ENCODE peak calls at places on chromosome 14, in seven cellular contexts. W is H9, Z is mesendoderm, K is IMR-90, J is neuronal stem cell, E is trophoblast cell, G is H1. T is an unnamed sample.
A peak's percentile ranks its signal among the peaks of the same experiment; 100 is the strongest.

GRCh38 chr14:32012062-32012461 is 65.0 kb upstream of the ARHGAP5 start:
- DNase-seq in W (no peak), Z (no peak), K (no peak), J (no peak), E (no peak), G (no peak), T (no peak)

GRCh38 chr14:96038920-96039632 is at the start of gene C14orf132:
- DNase-seq in W (peak; percentile 70), Z (peak; percentile 66), K (peak; percentile 48), J (no peak), E (peak; percentile 15), G (peak; percentile 80), T (peak; percentile 68)

GRCh38 chr14:100539319-100539645 is 47.9 kb downstream of the BEGAIN start:
- DNase-seq in W (no peak), Z (no peak), K (no peak), J (no peak), E (no peak), G (no peak), T (no peak)

GRCh38 chr14:105019861-105020814 is 745 bp downstream of the CDCA4 start:
- DNase-seq in W (no peak), Z (peak; percentile 60), K (peak; percentile 49), J (peak; percentile 33), E (peak; percentile 22), G (peak; percentile 59), T (peak; percentile 82)

GRCh38 chr14:104003616-104004015 is 61.3 kb upstream of the RD3L start:
- DNase-seq in W (no peak), Z (no peak), K (no peak), J (no peak), E (no peak), G (no peak), T (no peak)

GRCh38 chr14:94897092-94897491 is 127.2 kb upstream of the GSC start:
- DNase-seq in W (no peak), Z (no peak), K (no peak), J (no peak), E (no peak), G (no peak), T (no peak)

GRCh38 chr14:104118006-104118844 is 20.2 kb upstream of the KIF26A start:
- DNase-seq in W (peak; percentile 31), Z (no peak), K (no peak), J (no peak), E (no peak), G (peak; percentile 53), T (no peak)

GRCh38 chr14:85454183-85454813 is 75.6 kb upstream of the FLRT2 start:
- DNase-seq in W (no peak), Z (no peak), K (no peak), J (no peak), E (no peak), G (no peak), T (no peak)

GRCh38 chr14:85129907-85130306 is 400.0 kb upstream of the FLRT2 start:
- DNase-seq in W (no peak), Z (no peak), K (no peak), J (no peak), E (no peak), G (no peak), T (no peak)

GRCh38 chr14:20969336-20969735 is 14.0 kb downstream of the RNASE2 start:
- DNase-seq in W (no peak), Z (no peak), K (no peak), J (no peak), E (no peak), G (no peak), T (no peak)

GRCh38 chr14:92651793-92652382 is 96.5 kb downstream of the LGMN start:
- DNase-seq in W (no peak), Z (no peak), K (no peak), J (no peak), E (no peak), G (no peak), T (no peak)
- H3K4me1 ChIP-seq in W (no peaks in the 10 kb centered on the region), Z (no peaks in the 10 kb centered on the region), K (peaks cover 30% of the 10 kb centered on the region), J (peaks cover 5% of the 10 kb centered on the region), E (peaks cover 6% of the 10 kb centered on the region), G (no peaks in the 10 kb centered on the region), T (peaks cover 11% of the 10 kb centered on the region)

GRCh38 chr14:61505815-61506809 is 184.7 kb downstream of the PRKCH start:
- DNase-seq in W (peak; percentile 44), Z (peak; percentile 77), K (peak; percentile 71), J (no peak), E (peak; percentile 70), G (no peak), T (peak; percentile 92)
- H3K23ac ChIP-seq in W (no peak overlapping the region), Z (no peak overlapping the region), K (no peak overlapping the region), J (no peak overlapping the region), E (no peak overlapping the region), G (no peak overlapping the region), T (no peak overlapping the region)

DNA sequence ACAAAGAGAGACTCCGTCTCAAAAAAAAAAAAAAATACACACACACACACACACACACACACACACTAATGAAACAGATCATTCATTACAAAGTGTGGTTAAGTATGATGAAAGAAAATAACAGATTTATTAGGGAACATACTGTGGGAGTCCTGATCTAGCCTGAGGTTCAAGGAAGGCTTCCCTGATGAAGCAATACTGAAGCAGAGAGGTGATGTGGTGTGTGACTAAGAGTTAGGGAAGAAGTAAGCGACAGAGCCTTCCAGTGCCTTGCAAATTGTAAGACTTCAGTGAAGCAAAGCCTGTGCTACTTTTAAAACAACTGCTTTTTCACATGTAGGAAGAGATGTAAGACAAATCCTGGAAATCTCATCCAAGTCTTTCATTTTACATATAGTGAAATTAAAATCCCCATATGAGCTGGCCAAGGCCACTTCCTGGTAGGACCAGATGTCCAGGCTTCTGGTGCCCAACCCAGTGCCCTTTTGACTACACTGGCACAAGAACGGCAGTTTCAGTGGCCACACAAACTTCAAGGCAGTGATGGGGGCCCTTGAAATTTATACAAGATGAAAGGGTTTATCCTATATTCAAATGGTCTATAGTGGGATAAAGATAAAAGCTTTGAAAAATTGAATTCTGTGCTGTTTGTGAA is 86.2 kb downstream of the STON2 start:
- DNase-seq in W (no peak), Z (no peak), K (no peak), J (no peak), E (no peak), G (no peak), T (no peak)
- H3K4me1 ChIP-seq in W (peaks cover 6% of the 10 kb centered on the region), Z (peaks cover 24% of the 10 kb centered on the region), K (no peaks in the 10 kb centered on the region), J (peaks cover 41% of the 10 kb centered on the region), E (peaks cover 9% of the 10 kb centered on the region), G (peaks cover 6% of the 10 kb centered on the region), T (no peaks in the 10 kb centered on the region)

GRCh38 chr14:55223364-55223763 is 32.0 kb upstream of the DLGAP5 start:
- DNase-seq in W (no peak), Z (no peak), K (no peak), J (no peak), E (no peak), G (no peak), T (no peak)
- H3K23ac ChIP-seq in W (no peak overlapping the region), Z (no peak overlapping the region), K (no peak overlapping the region), J (no peak overlapping the region), E (no peak overlapping the region), G (no peak overlapping the region), T (no peak overlapping the region)

GRCh38 chr14:101838476-101838875 is 77.0 kb downstream of the PPP2R5C start:
- DNase-seq in W (no peak), Z (no peak), K (no peak), J (no peak), E (no peak), G (no peak), T (no peak)
- H3K4me1 ChIP-seq in W (peaks cover 2% of the 10 kb centered on the region), Z (peaks cover 2% of the 10 kb centered on the region), K (peaks cover 16% of the 10 kb centered on the region), J (peaks cover 2% of the 10 kb centered on the region), E (no peaks in the 10 kb centered on the region), G (no peaks in the 10 kb centered on the region), T (peaks cover 27% of the 10 kb centered on the region)

DNA sequence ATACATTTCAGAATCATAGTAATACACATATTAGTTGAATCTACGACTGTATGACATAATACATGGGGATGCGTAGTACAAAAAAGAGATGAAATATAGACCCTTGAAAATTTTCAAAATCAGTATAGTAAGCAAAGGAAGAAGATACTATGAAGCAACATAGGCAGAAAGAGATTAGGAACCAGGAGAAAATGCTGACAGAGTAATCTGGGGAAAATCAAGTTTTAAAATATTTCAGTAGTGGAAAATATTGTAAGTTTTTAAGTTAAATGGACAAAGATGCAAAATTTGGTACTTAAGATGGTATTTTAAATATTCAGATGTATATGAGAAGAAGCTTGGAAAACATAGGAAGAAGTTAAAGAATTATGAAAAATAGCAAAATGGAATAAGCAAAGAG is 915.6 kb upstream of the LRFN5 start:
- DNase-seq in W (no peak), Z (no peak), K (no peak), J (no peak), E (no peak), G (no peak), T (no peak)
- H3K23ac ChIP-seq in W (no peak overlapping the region), Z (no peak overlapping the region), K (no peak overlapping the region), J (no peak overlapping the region), E (no peak overlapping the region), G (no peak overlapping the region), T (no peak overlapping the region)

DNA sequence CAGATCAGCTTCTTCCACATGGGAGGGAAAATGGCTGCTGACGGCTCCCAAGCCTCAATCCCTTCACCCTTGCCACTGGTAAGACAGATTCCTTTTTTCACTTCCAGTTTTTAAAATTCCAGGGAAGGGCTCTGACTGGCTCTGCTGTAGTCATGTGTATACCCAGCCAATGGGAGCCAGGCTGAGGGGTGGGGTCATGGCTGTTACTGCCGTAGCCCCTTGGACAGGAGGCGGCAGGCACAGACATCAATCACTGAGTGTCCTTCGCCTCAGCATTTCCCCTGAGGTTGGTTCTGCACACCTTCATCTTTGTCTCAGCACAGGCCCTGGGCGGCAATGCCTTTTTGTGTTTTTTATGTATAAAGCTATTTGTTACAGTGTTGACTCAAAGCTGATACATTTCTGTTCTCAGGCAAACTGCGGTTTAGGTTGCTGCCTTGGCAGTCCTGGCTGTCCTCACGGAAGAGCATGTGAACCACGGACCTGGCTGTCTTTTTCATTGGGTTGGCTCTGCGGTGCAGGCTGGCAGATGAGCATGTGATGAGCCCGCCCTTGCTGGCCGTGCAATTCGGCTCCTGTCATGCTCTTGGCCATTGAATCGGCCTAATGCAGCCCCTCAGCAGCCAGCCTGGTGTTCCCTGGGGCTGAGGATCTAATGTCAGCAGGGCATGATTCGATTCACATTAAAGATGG is 74.3 kb downstream of the PPM1A start:
- DNase-seq in W (no peak), Z (no peak), K (no peak), J (no peak), E (no peak), G (no peak), T (no peak)
- H3K4me1 ChIP-seq in W (peaks cover 7% of the 10 kb centered on the region), Z (no peaks in the 10 kb centered on the region), K (no peaks in the 10 kb centered on the region), J (peaks cover 2% of the 10 kb centered on the region), E (peaks cover 4% of the 10 kb centered on the region), G (peaks cover 5% of the 10 kb centered on the region), T (peaks cover 8% of the 10 kb centered on the region)

DNA sequence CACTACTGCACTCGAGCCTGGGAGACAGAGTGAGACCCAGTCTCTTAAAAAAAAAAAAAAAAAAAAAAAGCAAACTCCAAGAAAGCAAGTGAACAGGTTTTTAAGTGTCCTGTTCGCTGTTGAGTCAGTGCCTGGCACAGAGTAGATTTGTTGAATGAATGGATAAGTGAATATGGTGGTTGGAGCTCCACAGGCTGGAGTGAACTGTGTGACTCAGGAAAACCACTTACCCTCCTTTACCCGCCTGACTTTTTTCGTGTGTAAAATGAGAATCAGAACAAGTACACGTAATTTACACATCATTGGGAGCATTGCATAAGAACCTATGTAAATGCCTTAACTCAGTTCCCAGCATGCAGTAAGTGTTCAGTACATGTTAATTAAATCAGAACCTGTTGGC is 24.0 kb upstream of the ESRRB start:
- DNase-seq in W (no peak), Z (no peak), K (no peak), J (no peak), E (no peak), G (no peak), T (no peak)
- H3K23ac ChIP-seq in W (no peak overlapping the region), Z (no peak overlapping the region), K (no peak overlapping the region), J (no peak overlapping the region), E (no peak overlapping the region), G (no peak overlapping the region), T (no peak overlapping the region)